ENCODE peak calls at places on chromosomes 16 and 17, in six cellular contexts. X is AG10803, N is cardiac muscle cell, K is choroid plexus epithelial cell, H is cardiac fibroblast, U is heart right ventricle. V is an unnamed sample.

GRCh38 chr17:47846741-47847340 is 4.1 kb downstream of the SP6 start:
- DNase-seq in X (no peak), N (no peak), K (no peak), H (no peak), U (no peak), V (peak; percentile 40)

GRCh38 chr17:40092581-40092980 is 7.8 kb downstream of the NR1D1 start:
- DNase-seq in X (peak; percentile 68), N (no peak), K (no peak), H (no peak), U (no peak), V (no peak)

GRCh38 chr17:45722161-45722560 is 62.0 kb upstream of the CRHR1 start:
- DNase-seq in X (no peak), N (peak; percentile 7), K (peak; percentile 11), H (peak; percentile 9), U (no peak), V (no peak)

GRCh38 chr17:60554377-60554788 is 28.3 kb upstream of the APPBP2 start:
- DNase-seq in X (peak; percentile 98), N (peak; percentile 98), K (peak; percentile 97), H (peak; percentile 92), U (no peak), V (peak; percentile 57)

GRCh38 chr16:67243481-67243880 is 3.8 kb downstream of the FHOD1 start:
- DNase-seq in X (no peak), N (no peak), K (no peak), H (no peak), U (no peak), V (no peak)

GRCh38 chr17:34665150-34665802 is 85.9 kb downstream of the TMEM132E start:
- DNase-seq in X (no peak), N (no peak), K (no peak), H (no peak), U (no peak), V (no peak)

GRCh38 chr17:37802712-37803416 is 58.0 kb upstream of the HNF1B start:
- DNase-seq in X (peak; percentile 89), N (peak; percentile 84), K (peak; percentile 82), H (peak; percentile 72), U (no peak), V (no peak)

GRCh38 chr17:31313982-31314787 is at the start of gene EVI2B:
- DNase-seq in X (peak; percentile 45), N (peak; percentile 75), K (peak; percentile 80), H (peak; percentile 85), U (no peak), V (peak; percentile 87)

GRCh38 chr17:10217916-10218315 is 19.5 kb upstream of the GAS7 start:
- DNase-seq in X (peak; percentile 15), N (peak; percentile 73), K (peak; percentile 37), H (no peak), U (no peak), V (no peak)

GRCh38 chr17:27651411-27652345 is 20.7 kb downstream of the LGALS9 start:
- DNase-seq in X (peak; percentile 19), N (peak; percentile 62), K (peak; percentile 57), H (peak; percentile 73), U (peak; percentile 64), V (peak; percentile 41)

GRCh38 chr16:87578531-87578930 is 23.8 kb upstream of the JPH3 start:
- DNase-seq in X (no peak), N (no peak), K (no peak), H (no peak), U (no peak), V (no peak)

GRCh38 chr16:86011532-86011931 is 112.6 kb downstream of the IRF8 start:
- DNase-seq in X (no peak), N (no peak), K (no peak), H (no peak), U (no peak), V (no peak)

GRCh38 chr17:77437017-77437416 is 296.2 kb downstream of the SEC14L1 start:
- DNase-seq in X (peak; percentile 73), N (peak; percentile 93), K (peak; percentile 94), H (peak; percentile 65), U (peak; percentile 71), V (no peak)

GRCh38 chr16:67672739-67673662 is 6.4 kb downstream of the C16orf86 start:
- DNase-seq in X (peak; percentile 86), N (peak; percentile 84), K (peak; percentile 84), H (peak; percentile 80), U (peak; percentile 66), V (peak; percentile 64)

GRCh38 chr17:58595194-58595792 is 80.9 kb upstream of the MTMR4 start:
- DNase-seq in X (no peak), N (no peak), K (no peak), H (no peak), U (no peak), V (peak; percentile 17)

GRCh38 chr17:40714473-40714872 is 10.9 kb upstream of the KRT24 start:
- DNase-seq in X (no peak), N (no peak), K (peak; percentile 7), H (no peak), U (no peak), V (no peak)

GRCh38 chr16:30893744-30894539 is at the start of gene BCL7C:
- DNase-seq in X (peak; percentile 88), N (peak; percentile 91), K (peak; percentile 76), H (peak; percentile 82), U (peak; percentile 96), V (peak; percentile 88)

GRCh38 chr16:67936876-67937605 is 391 bp upstream of the PSMB10 start:
- DNase-seq in X (no peak), N (no peak), K (no peak), H (no peak), U (no peak), V (no peak)

GRCh38 chr16:10180771-10181163 is 1.5 kb downstream of the GRIN2A start:
- DNase-seq in X (no peak), N (peak; percentile 4), K (no peak), H (peak; percentile 8), U (peak; percentile 17), V (no peak)

GRCh38 chr16:10180042-10180770 is 2.0 kb downstream of the GRIN2A start:
- DNase-seq in X (no peak), N (no peak), K (no peak), H (no peak), U (no peak), V (no peak)

GRCh38 chr16:10182186-10182683 is at the start of gene GRIN2A:
- DNase-seq in X (no peak), N (no peak), K (no peak), H (no peak), U (no peak), V (no peak)

GRCh38 chr16:10183606-10183959 is 1.4 kb upstream of the GRIN2A start:
- DNase-seq in X (no peak), N (no peak), K (no peak), H (no peak), U (no peak), V (no peak)

GRCh38 chr16:10181196-10182162 is 749 bp downstream of the GRIN2A start:
- DNase-seq in X (peak; percentile 56), N (peak; percentile 56), K (peak; percentile 43), H (peak; percentile 60), U (peak; percentile 70), V (peak; percentile 46)
- TF ChIP-seq CTCF in X (peak; percentile 81), N (peak; percentile 79), K (peak; percentile 74), H (peak; percentile 88), U (peak; percentile 95), V (peak; percentile 62)

GRCh38 chr17:81004336-81005015 is 12.8 kb downstream of the CHMP6 start:
- DNase-seq in X (no peak), N (no peak), K (no peak), H (no peak), U (no peak), V (no peak)
- H3K4me3 ChIP-seq in X (no peak overlapping the region), N (peak overlapping the region; percentile 29), K (peak overlapping the region; percentile 17), H (no peak overlapping the region), U (peak overlapping the region; percentile 31), V (no peak overlapping the region)

GRCh38 chr17:416293-417206 is 63.9 kb upstream of the RPH3AL start:
- DNase-seq in X (no peak), N (no peak), K (no peak), H (no peak), U (no peak), V (no peak)
- TF ChIP-seq CTCF in X (no peak), N (no peak), K (no peak), H (no peak), U (no peak), V (no peak)

DNA sequence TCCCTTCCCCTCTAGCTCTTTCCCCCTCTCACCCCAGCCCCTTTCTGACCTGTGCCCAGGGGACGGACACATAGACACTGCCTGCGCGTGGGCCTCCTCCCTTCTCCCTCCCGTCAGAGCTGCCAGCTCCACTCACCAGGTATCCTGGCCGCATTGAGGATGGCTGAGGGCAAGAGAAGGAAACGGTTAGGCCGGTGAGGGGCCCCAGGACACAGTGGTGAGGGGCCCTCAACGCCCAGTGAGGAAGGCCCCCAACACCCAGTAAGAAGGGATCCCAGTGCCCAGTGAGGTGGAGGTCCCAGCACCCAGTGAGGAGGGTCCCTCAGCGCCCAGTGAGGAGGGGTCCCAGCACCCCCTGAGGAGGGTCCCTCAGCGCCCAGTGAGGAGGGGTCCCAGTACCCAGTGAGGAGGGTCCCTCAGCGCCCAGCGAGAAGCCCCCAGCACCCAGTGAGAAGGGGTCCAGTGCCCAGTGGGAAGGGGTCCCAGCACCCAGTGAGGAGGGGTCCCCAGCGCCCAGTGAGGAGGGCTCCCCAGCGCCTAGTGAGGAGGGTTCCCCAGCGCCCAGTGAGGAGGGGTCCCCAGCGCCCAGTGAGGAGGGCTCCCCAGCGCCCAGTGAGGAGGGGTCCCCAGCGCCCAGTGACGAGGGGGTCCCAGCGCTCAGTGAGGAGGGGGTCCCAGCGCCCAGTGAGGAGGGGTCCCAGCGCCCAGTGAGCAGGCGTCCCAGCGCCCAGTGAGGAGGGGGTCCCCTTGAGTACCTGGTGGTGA is 1.1 kb downstream of the PRSS22 start:
- DNase-seq in X (no peak), N (no peak), K (no peak), H (no peak), U (no peak), V (no peak)
- H3K4me3 ChIP-seq in X (no peak overlapping the region), N (no peak overlapping the region), K (no peak overlapping the region), H (no peak overlapping the region), U (no peak overlapping the region), V (peak overlapping the region; percentile 44)

GRCh38 chr16:89308391-89309333 is 91.2 kb downstream of the ZNF778 start:
- DNase-seq in X (no peak), N (no peak), K (no peak), H (no peak), U (no peak), V (no peak)
- TF ChIP-seq CTCF in X (peak; percentile 48), N (peak; percentile 53), K (peak; percentile 75), H (peak; percentile 55), U (peak; percentile 39), V (peak; percentile 41)